ENCODE peak calls at places on chromosomes 4 and X, in five cellular contexts. V, X, F, R and C are unnamed samples.

GRCh38 chr4:2182981-2183380 is 58.9 kb downstream of the HAUS3 start:
- DNase-seq in V (no peak), X (no peak), F (no peak), R (no peak), C (no peak)

GRCh38 chr4:42339935-42340406 is 57.3 kb upstream of the SHISA3 start:
- DNase-seq in V (no peak), X (no peak), F (no peak), R (no peak), C (no peak)

GRCh38 chr4:136316961-136317360 is 1215.3 kb downstream of the PCDH18 start:
- DNase-seq in V (no peak), X (no peak), F (no peak), R (no peak), C (no peak)

GRCh38 chr4:76640252-76640925 is 205.4 kb downstream of the SHROOM3 start:
- DNase-seq in V (no peak), X (no peak), F (no peak), R (no peak), C (no peak)

GRCh38 chrX:15956684-15957083 is 102.1 kb upstream of the AP1S2 start:
- DNase-seq in V (no peak), X (no peak), F (no peak), R (no peak), C (no peak)

GRCh38 chrX:129760155-129760554 is 19.6 kb upstream of the SASH3 start:
- DNase-seq in V (no peak), X (no peak), F (no peak), R (no peak), C (no peak)

GRCh38 chr4:1204286-1204827 is 32.0 kb upstream of the SPON2 start:
- DNase-seq in V (peak; percentile 27), X (no peak), F (no peak), R (no peak), C (no peak)

GRCh38 chrX:106898462-106898861 is 4.7 kb downstream of the RIPPLY1 start:
- DNase-seq in V (peak; percentile 14), X (peak; percentile 67), F (peak; percentile 80), R (peak; percentile 16), C (peak; percentile 34)

GRCh38 chr4:164931551-164932324 is 45.7 kb downstream of the TRIM61 start:
- DNase-seq in V (no peak), X (no peak), F (no peak), R (no peak), C (no peak)

GRCh38 chr4:53841711-53842110 is 222.7 kb downstream of the CHIC2 start:
- DNase-seq in V (no peak), X (no peak), F (no peak), R (no peak), C (no peak)

GRCh38 chr4:53844133-53844532 is 220.3 kb downstream of the CHIC2 start:
- DNase-seq in V (no peak), X (no peak), F (no peak), R (no peak), C (no peak)

DNA sequence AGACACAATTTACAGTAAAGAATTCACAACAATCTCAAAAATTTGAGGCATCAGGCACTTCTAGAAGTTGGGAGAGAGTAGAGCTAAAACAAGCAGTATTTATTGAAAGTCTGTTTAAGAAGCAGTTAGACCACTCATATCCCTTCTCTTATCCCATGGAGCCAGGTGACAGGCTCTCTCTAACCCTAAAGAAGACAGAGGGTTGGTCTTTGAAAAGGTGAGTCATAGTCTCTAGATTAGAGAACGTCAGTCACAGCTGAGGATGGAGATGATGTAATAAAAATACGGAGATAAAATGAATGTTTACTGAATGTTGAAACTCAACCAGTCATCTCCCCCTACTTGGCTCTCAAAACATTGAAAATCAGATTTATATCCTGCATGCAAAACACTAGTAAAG is 223.8 kb downstream of the CHIC2 start:
- DNase-seq in V (no peak), X (no peak), F (no peak), R (no peak), C (no peak)
- TF ChIP-seq FOXM1 in V (no peak), X (no peak), F (no peak), R (no peak), C (no peak)

GRCh38 chrX:41666251-41666650 is 22.5 kb upstream of the GPR34 start:
- DNase-seq in V (no peak), X (no peak), F (no peak), R (no peak), C (no peak)
- TF ChIP-seq FOXM1 in V (no peak), X (no peak), F (no peak), R (no peak), C (no peak)

DNA sequence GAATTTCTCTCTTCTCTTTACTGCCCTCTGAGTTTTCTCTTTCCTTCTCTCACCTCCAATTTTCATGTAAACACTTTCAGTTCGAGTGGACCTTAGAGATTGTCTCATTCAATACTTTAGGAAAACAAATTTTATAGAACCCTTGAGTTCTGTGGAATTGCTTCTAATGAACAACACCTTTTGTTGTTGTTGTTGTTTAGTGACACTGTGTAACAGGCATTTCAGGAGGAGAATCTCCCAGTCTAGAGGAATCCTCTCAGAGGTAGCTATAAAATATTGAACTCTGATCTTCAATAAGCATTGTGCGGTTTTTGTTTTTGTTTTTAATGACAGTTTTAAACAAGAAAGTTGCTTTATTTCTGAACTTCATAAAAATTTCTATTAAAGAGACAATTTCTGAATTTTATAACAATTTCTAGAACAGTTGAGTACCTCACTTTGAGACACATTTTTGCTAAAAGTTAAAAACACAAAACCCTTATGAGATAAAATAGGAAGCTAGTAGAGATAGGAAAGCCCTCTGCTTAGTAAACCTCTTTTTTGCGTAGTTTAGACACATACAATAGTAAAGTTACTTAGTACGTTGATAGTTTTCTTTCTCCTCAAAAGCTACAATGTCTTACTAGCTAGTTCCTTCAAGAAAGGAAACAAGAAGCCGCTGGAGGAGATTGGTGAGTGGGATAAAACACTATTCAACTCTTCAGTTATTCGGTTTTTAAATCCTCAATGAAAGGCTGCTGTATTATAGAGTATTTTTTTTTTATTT is 38.8 kb downstream of the CLCN3 start:
- DNase-seq in V (no peak), X (no peak), F (no peak), R (no peak), C (no peak)
- TF ChIP-seq FOXM1 in V (no peak), X (no peak), F (no peak), R (no peak), C (no peak)

GRCh38 chr4:180058731-180059215 is 2184.4 kb upstream of the TENM3 start:
- DNase-seq in V (peak; percentile 63), X (peak; percentile 66), F (no peak), R (no peak), C (no peak)
- TF ChIP-seq FOXM1 in V (no peak), X (no peak), F (no peak), R (no peak), C (no peak)